ENCODE peak calls at places on chromosomes 11 and 22, in nine cellular contexts. E is posterior cingulate gyrus; N is PC-3; T is HCEC 1CT; Z is stimulated activated effector memory CD8-positive, alpha-beta T cell treated with anti-CD3 and anti-CD28 coated beads, Interleukin-12 subunit alpha, Interleukin-12 subunit beta, amount 100 ng/mL, for 72 hours; B is SJSA1; L is T-cell; F is BE2C; Q is NCI-H1930. I is an unnamed sample.

GRCh38 chr11:73792584-73792983 is 4.9 kb downstream of the MRPL48 start:
- DNase-seq in E (no peak), N (no peak), T (no peak), Z (no peak), B (no peak), L (no peak), F (no peak), Q (no peak), I (no peak)

GRCh38 chr11:110356769-110357671 is 60.6 kb upstream of the RDX start:
- DNase-seq in E (no peak), N (peak), T (peak), Z (no peak), B (peak), L (no peak), F (no peak), Q (no peak), I (no peak)

GRCh38 chr22:28894320-28894719 is 10.9 kb downstream of the ZNRF3 start:
- DNase-seq in E (peak), N (peak), T (no peak), Z (no peak), B (no peak), L (no peak), F (no peak), Q (no peak), I (peak)

GRCh38 chr11:134287561-134287960 is 11.4 kb downstream of the GLB1L3 start:
- DNase-seq in E (no peak), N (no peak), T (no peak), Z (no peak), B (no peak), L (no peak), F (no peak), Q (no peak), I (no peak)

GRCh38 chr22:38125731-38126344 is 15.4 kb upstream of the BAIAP2L2 start:
- DNase-seq in E (peak), N (no peak), T (no peak), Z (no peak), B (no peak), L (no peak), F (no peak), Q (no peak), I (no peak)

GRCh38 chr11:122104381-122104780 is 11.6 kb downstream of the BLID start:
- DNase-seq in E (no peak), N (no peak), T (no peak), Z (no peak), B (no peak), L (no peak), F (no peak), Q (no peak), I (no peak)

GRCh38 chr11:134664863-134665535 is 253.0 kb upstream of the B3GAT1 start:
- DNase-seq in E (no peak), N (no peak), T (no peak), Z (peak), B (no peak), L (no peak), F (no peak), Q (no peak), I (no peak)

GRCh38 chr11:68682531-68682931 is 1.8 kb upstream of the GAL start:
- DNase-seq in E (no peak), N (no peak), T (no peak), Z (no peak), B (no peak), L (no peak), F (no peak), Q (no peak), I (no peak)

GRCh38 chr11:67299471-67300191 is 3.7 kb upstream of the SSH3 start:
- DNase-seq in E (no peak), N (no peak), T (no peak), Z (no peak), B (no peak), L (no peak), F (no peak), Q (no peak), I (no peak)

GRCh38 chr11:57100638-57101312 is 81.0 kb upstream of the LRRC55 start:
- DNase-seq in E (no peak), N (no peak), T (no peak), Z (no peak), B (no peak), L (no peak), F (peak), Q (peak), I (no peak)

GRCh38 chr11:133163463-133164419 is 368.6 kb downstream of the OPCML start:
- DNase-seq in E (no peak), N (peak), T (no peak), Z (no peak), B (no peak), L (no peak), F (no peak), Q (peak), I (no peak)

GRCh38 chr22:44926124-44926475 is 83.7 kb downstream of the PHF21B start:
- DNase-seq in E (no peak), N (no peak), T (no peak), Z (no peak), B (no peak), L (no peak), F (no peak), Q (no peak), I (no peak)

GRCh38 chr11:818396-819128 is at the start of gene PNPLA2:
- DNase-seq in E (no peak), N (peak), T (peak), Z (no peak), B (no peak), L (no peak), F (no peak), Q (no peak), I (peak)

GRCh38 chr22:49303781-49304461 is 523.8 kb downstream of the BRD1 start:
- DNase-seq in E (no peak), N (no peak), T (no peak), Z (no peak), B (peak), L (no peak), F (no peak), Q (no peak), I (no peak)

GRCh38 chr22:45673482-45674175 is 2.0 kb downstream of the ATXN10 start:
- DNase-seq in E (no peak), N (no peak), T (no peak), Z (peak), B (no peak), L (no peak), F (no peak), Q (no peak), I (no peak)

GRCh38 chr22:19290400-19291217 is 910 bp downstream of the CLTCL1 start:
- DNase-seq in E (no peak), N (no peak), T (no peak), Z (peak), B (no peak), L (no peak), F (no peak), Q (no peak), I (no peak)

GRCh38 chr22:31477329-31477728 is 12.3 kb downstream of the EIF4ENIF1 start:
- DNase-seq in E (no peak), N (no peak), T (no peak), Z (no peak), B (no peak), L (no peak), F (no peak), Q (no peak), I (no peak)

GRCh38 chr11:2096001-2096918 is 42.9 kb downstream of the IGF2 start:
- DNase-seq in E (no peak), N (no peak), T (peak), Z (no peak), B (peak), L (no peak), F (no peak), Q (no peak), I (no peak)

GRCh38 chr11:69359735-69360470 is 65.9 kb downstream of the MYEOV start:
- DNase-seq in E (no peak), N (no peak), T (no peak), Z (no peak), B (peak), L (no peak), F (no peak), Q (no peak), I (no peak)

GRCh38 chr11:6855971-6856542 is 6.8 kb upstream of the OR10A2 start:
- DNase-seq in E (peak), N (peak), T (peak), Z (no peak), B (no peak), L (no peak), F (peak), Q (no peak), I (no peak)

GRCh38 chr11:60973699-60974098 is 2.2 kb downstream of the CD6 start:
- DNase-seq in E (no peak), N (no peak), T (no peak), Z (peak), B (no peak), L (no peak), F (no peak), Q (no peak), I (no peak)

GRCh38 chr22:40237788-40238424 is 60.2 kb downstream of the TNRC6B start:
- DNase-seq in E (no peak), N (no peak), T (no peak), Z (no peak), B (no peak), L (no peak), F (no peak), Q (no peak), I (no peak)

GRCh38 chr22:21044931-21045584 is 688 bp upstream of the LRRC74B start:
- DNase-seq in E (peak), N (peak), T (peak), Z (no peak), B (no peak), L (no peak), F (peak), Q (no peak), I (no peak)

GRCh38 chr11:29448246-29448877 is 568.5 kb downstream of the KCNA4 start:
- DNase-seq in E (no peak), N (peak), T (peak), Z (no peak), B (no peak), L (no peak), F (no peak), Q (no peak), I (no peak)

GRCh38 chr11:42524534-42525227 is 787.1 kb upstream of the API5 start:
- DNase-seq in E (peak), N (peak), T (no peak), Z (no peak), B (peak), L (no peak), F (peak), Q (peak), I (no peak)

GRCh38 chr11:28146123-28146751 is 38.0 kb downstream of the METTL15 start:
- DNase-seq in E (no peak), N (peak), T (peak), Z (no peak), B (peak), L (no peak), F (no peak), Q (no peak), I (no peak)

GRCh38 chr11:31240340-31240904 is 129.1 kb downstream of the DCDC1 start:
- DNase-seq in E (no peak), N (peak), T (peak), Z (no peak), B (no peak), L (no peak), F (peak), Q (peak), I (no peak)

GRCh38 chr22:19555651-19556050 is 31.4 kb upstream of the CLDN5 start:
- DNase-seq in E (no peak), N (no peak), T (no peak), Z (no peak), B (no peak), L (no peak), F (no peak), Q (no peak), I (no peak)

I was measured in left colon.